ENCODE peak calls at places on chromosomes 7 and 10, in ten cellular contexts. E is CD8-positive, alpha-beta memory T cell; U is mucosa of descending colon; A is left ventricle myocardium inferior; Y is fibroblast of lung; Z is PC-9; Q is A549; O is CD8-positive, alpha-beta T cell; H is breast epithelium; I is spleen. K is an unnamed sample.

GRCh38 chr7:73359306-73359705 is 31.3 kb downstream of the FKBP6 start:
- DNase-seq in E (no peak), U (no peak), A (no peak), Y (no peak), Z (no peak), Q (no peak), O (no peak), H (no peak), I (no peak), K (no peak)

GRCh38 chr10:118666350-118666749 is 70.9 kb upstream of the PRLHR start:
- DNase-seq in E (no peak), U (no peak), A (no peak), Y (no peak), Z (no peak), Q (no peak), O (no peak), H (no peak), I (no peak), K (no peak)

GRCh38 chr7:90111-91063 is 102.0 kb upstream of the FAM20C start:
- DNase-seq in E (no peak), U (no peak), A (no peak), Y (peak; percentile 89), Z (no peak), Q (no peak), O (no peak), H (no peak), I (no peak), K (no peak)

GRCh38 chr7:27409776-27410175 is 167.2 kb downstream of the EVX1 start:
- DNase-seq in E (no peak), U (no peak), A (no peak), Y (peak; percentile 16), Z (no peak), Q (no peak), O (no peak), H (no peak), I (no peak), K (no peak)

GRCh38 chr7:149427096-149427680 is 33.7 kb downstream of the ZNF777 start:
- DNase-seq in E (no peak), U (no peak), A (no peak), Y (no peak), Z (no peak), Q (no peak), O (no peak), H (no peak), I (no peak), K (no peak)

GRCh38 chr7:24972991-24973390 is 7.0 kb downstream of the OSBPL3 start:
- DNase-seq in E (no peak), U (no peak), A (no peak), Y (peak; percentile 77), Z (peak; percentile 58), Q (no peak), O (no peak), H (no peak), I (no peak), K (no peak)

GRCh38 chr7:128883622-128884549 is 21.2 kb downstream of the ATP6V1F start:
- DNase-seq in E (peak; percentile 89), U (peak; percentile 83), A (peak; percentile 81), Y (peak; percentile 71), Z (no peak), Q (peak; percentile 74), O (peak; percentile 82), H (peak; percentile 63), I (peak; percentile 96), K (peak; percentile 87)

GRCh38 chr7:154918741-154919140 is 84.2 kb downstream of the PAXIP1 start:
- DNase-seq in E (no peak), U (no peak), A (no peak), Y (no peak), Z (no peak), Q (no peak), O (no peak), H (no peak), I (no peak), K (no peak)

GRCh38 chr7:159198016-159198724 is 53.5 kb upstream of the VIPR2 start:
- DNase-seq in E (peak; percentile 60), U (no peak), A (no peak), Y (no peak), Z (no peak), Q (no peak), O (peak; percentile 34), H (no peak), I (no peak), K (no peak)

GRCh38 chr7:159201722-159202330 is 57.2 kb upstream of the VIPR2 start:
- DNase-seq in E (no peak), U (no peak), A (no peak), Y (no peak), Z (no peak), Q (no peak), O (no peak), H (no peak), I (no peak), K (no peak)

GRCh38 chr7:159197066-159197975 is 52.7 kb upstream of the VIPR2 start:
- DNase-seq in E (peak; percentile 59), U (no peak), A (no peak), Y (no peak), Z (no peak), Q (no peak), O (peak; percentile 32), H (no peak), I (no peak), K (peak; percentile 18)

GRCh38 chr7:159196584-159196983 is 51.9 kb upstream of the VIPR2 start:
- DNase-seq in E (no peak), U (no peak), A (no peak), Y (no peak), Z (no peak), Q (no peak), O (peak; percentile 22), H (no peak), I (no peak), K (no peak)

GRCh38 chr7:159200421-159200820 is 55.8 kb upstream of the VIPR2 start:
- DNase-seq in E (no peak), U (no peak), A (no peak), Y (no peak), Z (no peak), Q (no peak), O (no peak), H (no peak), I (no peak), K (no peak)
- H3K4me1 ChIP-seq in E (peaks cover 50% of the 10 kb centered on the region), U (no peaks in the 10 kb centered on the region), A (peaks cover 13% of the 10 kb centered on the region), Y (no peaks in the 10 kb centered on the region), Z (no peaks in the 10 kb centered on the region), Q (peaks cover 4% of the 10 kb centered on the region), O (peaks cover 38% of the 10 kb centered on the region), H (no peaks in the 10 kb centered on the region), I (peaks cover 32% of the 10 kb centered on the region), K (no peaks in the 10 kb centered on the region)

GRCh38 chr10:84406592-84406991 is 78.2 kb downstream of the CCSER2 start:
- DNase-seq in E (no peak), U (no peak), A (no peak), Y (no peak), Z (no peak), Q (no peak), O (no peak), H (no peak), I (no peak), K (no peak)
- H3K4me1 ChIP-seq in E (no peaks in the 10 kb centered on the region), U (no peaks in the 10 kb centered on the region), A (peaks cover 14% of the 10 kb centered on the region), Y (peaks cover 3% of the 10 kb centered on the region), Z (peaks cover 15% of the 10 kb centered on the region), Q (no peaks in the 10 kb centered on the region), O (no peaks in the 10 kb centered on the region), H (no peaks in the 10 kb centered on the region), I (no peaks in the 10 kb centered on the region), K (no peaks in the 10 kb centered on the region)

GRCh38 chr7:2622869-2623697 is 8.7 kb upstream of the TTYH3 start:
- DNase-seq in E (no peak), U (peak; percentile 79), A (no peak), Y (no peak), Z (no peak), Q (no peak), O (no peak), H (no peak), I (peak; percentile 84), K (peak; percentile 95)

GRCh38 chr7:2621061-2621828 is 10.5 kb upstream of the TTYH3 start:
- DNase-seq in E (no peak), U (peak; percentile 62), A (peak; percentile 75), Y (peak; percentile 70), Z (no peak), Q (no peak), O (no peak), H (no peak), I (peak; percentile 82), K (peak; percentile 89)

GRCh38 chr7:2621948-2622640 is 9.7 kb upstream of the TTYH3 start:
- DNase-seq in E (no peak), U (peak; percentile 58), A (no peak), Y (peak; percentile 10), Z (no peak), Q (no peak), O (no peak), H (no peak), I (peak; percentile 73), K (peak; percentile 51)

GRCh38 chr7:2624293-2624881 is 7.4 kb upstream of the TTYH3 start:
- DNase-seq in E (no peak), U (peak; percentile 58), A (peak; percentile 18), Y (no peak), Z (no peak), Q (no peak), O (no peak), H (no peak), I (no peak), K (peak; percentile 59)

DNA sequence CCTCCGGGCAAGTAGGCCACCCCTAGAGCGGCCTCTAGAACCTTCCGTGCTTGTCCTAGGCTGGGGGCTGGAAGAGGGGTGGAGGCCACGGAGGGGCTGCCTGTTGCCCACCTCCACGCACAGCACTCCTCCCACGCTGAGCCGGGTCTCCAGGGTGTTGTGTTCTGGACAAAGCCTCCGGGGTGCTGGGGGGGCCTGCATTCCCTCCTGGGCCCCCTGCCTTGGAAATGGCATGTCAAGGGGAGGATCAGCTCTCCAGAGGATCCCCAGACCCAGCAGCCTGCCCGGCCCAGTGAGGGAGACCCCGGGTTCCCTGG is 8.1 kb upstream of the TTYH3 start:
- DNase-seq in E (no peak), U (no peak), A (no peak), Y (no peak), Z (no peak), Q (no peak), O (no peak), H (no peak), I (peak; percentile 66), K (no peak)
- H3K4me1 ChIP-seq in E (no peaks in the 10 kb centered on the region), U (peaks cover 24% of the 10 kb centered on the region), A (peaks cover 55% of the 10 kb centered on the region), Y (peaks cover 13% of the 10 kb centered on the region), Z (peaks cover 5% of the 10 kb centered on the region), Q (peaks cover 18% of the 10 kb centered on the region), O (no peaks in the 10 kb centered on the region), H (peaks cover 5% of the 10 kb centered on the region), I (peaks cover 31% of the 10 kb centered on the region), K (peaks cover 3% of the 10 kb centered on the region)

DNA sequence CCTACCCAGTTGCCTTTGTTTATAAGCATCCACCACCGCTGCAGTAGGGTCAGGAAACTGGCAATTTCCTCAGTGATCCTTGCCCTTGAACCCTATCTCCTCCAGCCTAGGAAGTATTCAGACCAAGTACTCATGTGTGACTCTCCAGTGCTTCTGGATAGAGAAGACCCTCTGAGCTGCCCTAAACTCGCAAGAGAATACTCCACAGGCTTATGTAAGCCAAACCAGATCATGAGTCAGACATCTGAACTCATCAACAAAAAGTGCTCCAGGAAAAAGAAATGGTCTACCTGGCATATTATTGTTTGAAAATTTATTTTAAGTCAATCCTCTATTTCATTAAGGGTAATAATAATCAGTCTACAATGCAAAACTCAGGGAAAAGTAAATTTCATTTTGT is 101.3 kb downstream of the KAT6B start:
- DNase-seq in E (no peak), U (no peak), A (no peak), Y (no peak), Z (no peak), Q (no peak), O (no peak), H (no peak), I (no peak), K (no peak)
- H3K4me1 ChIP-seq in E (no peaks in the 10 kb centered on the region), U (peaks cover 16% of the 10 kb centered on the region), A (peaks cover 92% of the 10 kb centered on the region), Y (peaks cover 24% of the 10 kb centered on the region), Z (peaks cover 65% of the 10 kb centered on the region), Q (peaks cover 49% of the 10 kb centered on the region), O (peaks cover 5% of the 10 kb centered on the region), H (peaks cover 5% of the 10 kb centered on the region), I (peaks cover 6% of the 10 kb centered on the region), K (peaks cover 13% of the 10 kb centered on the region)

GRCh38 chr10:91610919-91611318 is 22.0 kb downstream of the PPP1R3C start:
- DNase-seq in E (no peak), U (no peak), A (no peak), Y (no peak), Z (no peak), Q (no peak), O (no peak), H (no peak), I (no peak), K (no peak)
- H3K4me1 ChIP-seq in E (no peaks in the 10 kb centered on the region), U (peaks cover 13% of the 10 kb centered on the region), A (peaks cover 61% of the 10 kb centered on the region), Y (peaks cover 32% of the 10 kb centered on the region), Z (peaks cover 19% of the 10 kb centered on the region), Q (peaks cover 51% of the 10 kb centered on the region), O (no peaks in the 10 kb centered on the region), H (peaks cover 4% of the 10 kb centered on the region), I (no peaks in the 10 kb centered on the region), K (no peaks in the 10 kb centered on the region)